ENCODE peak calls at places on chromosomes 1 and 21, in seven cellular contexts. U is NCI-H460; G is right atrium auricular region; X is NCI-H774; P is retina; A is activated naive CD4-positive, alpha-beta T cell; N is HT1080. S is an unnamed sample.

GRCh38 chr1:46613661-46614603 is 2.7 kb downstream of the MOB3C start:
- DNase-seq in U (no peak), X (no peak), G (peak; percentile 93), N (no peak), A (peak; percentile 20), P (peak; percentile 41), S (peak; percentile 97)

GRCh38 chr1:226135059-226135651 is 51.4 kb downstream of the ACBD3 start:
- DNase-seq in N (no peak), P (no peak), U (no peak), X (peak; percentile 66), G (no peak), A (no peak), S (peak; percentile 73)

GRCh38 chr1:231663211-231663792 is 36.7 kb downstream of the DISC1 start:
- DNase-seq in A (no peak), N (peak; percentile 60), G (no peak), X (no peak), U (no peak), P (no peak), S (no peak)

GRCh38 chr1:167899253-167899681 is 14.7 kb downstream of the ADCY10 start:
- DNase-seq in X (no peak), P (no peak), A (no peak), N (no peak), G (no peak), U (no peak), S (peak; percentile 64)

GRCh38 chr1:107689733-107690132 is 275.2 kb downstream of the VAV3 start:
- DNase-seq in A (no peak), P (no peak), X (no peak), N (no peak), G (no peak), U (no peak), S (no peak)

GRCh38 chr1:68442822-68443556 is 6.8 kb downstream of the RPE65 start:
- DNase-seq in U (peak; percentile 54), G (no peak), N (peak; percentile 78), P (no peak), X (peak; percentile 7), A (no peak), S (no peak)

GRCh38 chr1:193457676-193458075 is 271.3 kb upstream of the B3GALT2 start:
- DNase-seq in A (no peak), P (no peak), U (no peak), X (peak; percentile 17), N (no peak), G (no peak), S (no peak)

GRCh38 chr1:244674446-244674845 is 21.5 kb downstream of the DESI2 start:
- DNase-seq in A (no peak), P (no peak), U (no peak), G (no peak), X (no peak), N (no peak), S (no peak)

GRCh38 chr1:183051546-183051945 is 28.3 kb downstream of the LAMC1 start:
- DNase-seq in X (no peak), G (no peak), A (no peak), P (no peak), N (no peak), U (no peak), S (no peak)

GRCh38 chr1:180975551-180975950 is 47.1 kb downstream of the STX6 start:
- DNase-seq in X (no peak), A (no peak), U (no peak), G (no peak), N (no peak), P (no peak), S (no peak)

GRCh38 chr1:9942399-9942938 is 722 bp downstream of the LZIC start:
- DNase-seq in G (no peak), X (no peak), N (peak; percentile 60), P (peak; percentile 54), A (no peak), U (peak; percentile 21), S (no peak)

GRCh38 chr1:5962265-5963105 is 29.7 kb downstream of the NPHP4 start:
- DNase-seq in P (no peak), G (no peak), U (no peak), N (no peak), X (no peak), A (no peak), S (no peak)

GRCh38 chr1:222777977-222778376 is 36.9 kb upstream of the DISP1 start:
- DNase-seq in P (no peak), A (no peak), G (no peak), N (no peak), U (peak; percentile 56), X (peak; percentile 53), S (no peak)

GRCh38 chr21:42171091-42172053 is 47.6 kb upstream of the ABCG1 start:
- DNase-seq in A (no peak), G (no peak), U (no peak), X (no peak), N (no peak), P (no peak), S (no peak)

GRCh38 chr21:34592120-34592561 is 22.8 kb downstream of the RCAN1 start:
- DNase-seq in X (no peak), U (no peak), A (no peak), N (no peak), G (peak; percentile 72), P (no peak), S (peak; percentile 77)

GRCh38 chr1:170261669-170262068 is 115.9 kb downstream of the NTMT2 start:
- DNase-seq in N (no peak), G (no peak), U (no peak), P (no peak), A (no peak), X (no peak), S (no peak)

GRCh38 chr1:164712131-164713031 is 153.4 kb downstream of the PBX1 start:
- DNase-seq in P (peak; percentile 53), X (no peak), N (no peak), G (no peak), U (no peak), A (no peak), S (peak; percentile 46)

GRCh38 chr1:54989473-54989872 is 9.0 kb downstream of the TMEM61 start:
- DNase-seq in P (no peak), U (no peak), X (peak; percentile 96), G (no peak), N (no peak), A (no peak), S (no peak)

GRCh38 chr1:179327679-179328078 is 34.1 kb downstream of the SOAT1 start:
- DNase-seq in G (no peak), X (no peak), N (no peak), A (no peak), U (no peak), P (no peak), S (no peak)

GRCh38 chr1:211610779-211611556 is 32.0 kb upstream of the SLC30A1 start:
- DNase-seq in A (no peak), X (no peak), N (no peak), U (no peak), P (peak; percentile 41), G (no peak), S (peak; percentile 63)

GRCh38 chr1:24865168-24865567 is 64.9 kb downstream of the RUNX3 start:
- DNase-seq in A (no peak), G (peak; percentile 4), U (no peak), N (peak; percentile 47), X (no peak), P (no peak), S (no peak)

GRCh38 chr1:206693592-206693991 is 8.9 kb downstream of the MAPKAPK2 start:
- DNase-seq in G (peak; percentile 73), X (no peak), P (no peak), U (no peak), A (no peak), N (no peak), S (peak; percentile 52)

GRCh38 chr1:226627924-226628623 is 79.5 kb downstream of the STUM start:
- DNase-seq in G (no peak), U (no peak), A (no peak), P (no peak), X (no peak), N (no peak), S (peak; percentile 27)

GRCh38 chr1:168485048-168485447 is 58.7 kb downstream of the XCL2 start:
- DNase-seq in G (no peak), U (no peak), P (no peak), A (no peak), N (no peak), X (no peak), S (peak; percentile 37)

GRCh38 chr1:70057500-70057899 is 147.9 kb downstream of the LRRC40 start:
- DNase-seq in X (no peak), U (no peak), N (no peak), A (no peak), P (no peak), G (no peak), S (no peak)

GRCh38 chr1:89552481-89553194 is 28.0 kb downstream of the LRRC8B start:
- DNase-seq in X (peak; percentile 75), A (no peak), N (no peak), G (no peak), U (no peak), P (no peak), S (no peak)

GRCh38 chr1:12411098-12411497 is 181.3 kb downstream of the VPS13D start:
- DNase-seq in N (no peak), X (no peak), G (no peak), U (no peak), A (no peak), P (no peak), S (no peak)

GRCh38 chr1:53572061-53572801 is 113.0 kb downstream of the DMRTB1 start:
- DNase-seq in U (no peak), G (no peak), X (peak; percentile 27), N (peak; percentile 61), A (no peak), P (peak; percentile 66), S (no peak)

GRCh38 chr1:12124693-12125421 is 41.9 kb upstream of the TNFRSF1B start:
- DNase-seq in U (peak; percentile 58), A (peak; percentile 70), X (no peak), P (peak; percentile 77), N (peak; percentile 51), G (peak; percentile 89), S (peak; percentile 90)

GRCh38 chr1:5770981-5771765 is 221.1 kb downstream of the NPHP4 start:
- DNase-seq in G (no peak), A (no peak), U (no peak), X (no peak), P (peak; percentile 78), N (no peak), S (peak; percentile 53)

GRCh38 chr1:16478091-16478490 is 36.0 kb downstream of the RNU1-1 start:
- DNase-seq in N (no peak), G (no peak), X (no peak), U (no peak), A (no peak), P (no peak), S (no peak)

GRCh38 chr1:44812822-44813543 is 4.7 kb downstream of the BTBD19 start:
- DNase-seq in N (no peak), P (no peak), U (no peak), G (no peak), X (no peak), A (no peak), S (no peak)

GRCh38 chr21:26909972-26910371 is 56.9 kb downstream of the ADAMTS5 start:
- DNase-seq in P (peak; percentile 18), N (peak; percentile 5), A (no peak), G (no peak), X (no peak), U (no peak), S (no peak)

GRCh38 chr1:41333146-41333784 is 28.0 kb upstream of the FOXO6 start:
- DNase-seq in A (no peak), X (no peak), P (no peak), N (peak; percentile 85), G (no peak), U (no peak), S (no peak)

GRCh38 chr1:156282479-156283222 is at the start of gene SMG5:
- DNase-seq in A (peak; percentile 90), G (peak; percentile 96), U (peak; percentile 100), X (peak; percentile 99), P (peak; percentile 94), N (peak; percentile 94), S (peak; percentile 97)

GRCh38 chr1:151994956-151995355 is 1.3 kb upstream of the S100A10 start:
- DNase-seq in X (no peak), U (peak; percentile 94), G (peak; percentile 77), P (no peak), N (peak; percentile 97), A (no peak), S (no peak)

GRCh38 chr1:244461254-244462071 is at the start of gene CATSPERE:
- DNase-seq in X (peak; percentile 95), P (peak; percentile 93), U (peak; percentile 92), N (no peak), G (peak; percentile 83), A (peak; percentile 71), S (peak; percentile 95)

GRCh38 chr21:23986214-23986613 is 1621.1 kb downstream of the MRPL39 start:
- DNase-seq in P (no peak), N (no peak), U (no peak), A (no peak), G (no peak), X (no peak), S (no peak)

S was measured in Right ventricle myocardium superior.